ENCODE peak calls at places on chromosomes 2 and 18, in five cellular contexts. I, Z, A, B and L are unnamed samples.

GRCh38 chr2:43142921-43143438 is 83.4 kb downstream of the ZFP36L2 start:
- DNase-seq in I (no peak), Z (peak), A (peak), B (peak), L (no peak)

GRCh38 chr18:30487962-30488361 is 554.6 kb downstream of the DSC3 start:
- DNase-seq in I (no peak), Z (no peak), A (no peak), B (no peak), L (no peak)

GRCh38 chr2:3670376-3670775 is 12.4 kb downstream of the ALLC start:
- DNase-seq in I (no peak), Z (no peak), A (no peak), B (no peak), L (no peak)

GRCh38 chr18:9614401-9615279 is at the start of gene PPP4R1:
- DNase-seq in I (peak), Z (peak), A (peak), B (peak), L (peak)

GRCh38 chr2:176445831-176446433 is 176.7 kb downstream of the MTX2 start:
- DNase-seq in I (no peak), Z (no peak), A (peak), B (no peak), L (peak)

GRCh38 chr2:36964496-36965058 is 1.8 kb downstream of the STRN start:
- DNase-seq in I (no peak), Z (no peak), A (peak), B (no peak), L (no peak)

GRCh38 chr2:234414591-234414990 is 82.3 kb downstream of the ARL4C start:
- DNase-seq in I (no peak), Z (no peak), A (no peak), B (peak), L (no peak)

GRCh38 chr2:64362562-64363026 is 91.4 kb upstream of the LGALSL start:
- DNase-seq in I (no peak), Z (no peak), A (no peak), B (no peak), L (no peak)

GRCh38 chr2:189203177-189203799 is 23.7 kb upstream of the COL5A2 start:
- DNase-seq in I (no peak), Z (no peak), A (no peak), B (no peak), L (no peak)

GRCh38 chr2:215765729-215766360 is 247.5 kb downstream of the MREG start:
- DNase-seq in I (peak), Z (no peak), A (no peak), B (no peak), L (no peak)

GRCh38 chr2:120624056-120624737 is 111.5 kb upstream of the GLI2 start:
- DNase-seq in I (no peak), Z (no peak), A (no peak), B (no peak), L (no peak)

GRCh38 chr2:127811397-127811860 is 458 bp upstream of the WDR33 start:
- DNase-seq in I (no peak), Z (peak), A (peak), B (no peak), L (no peak)

GRCh38 chr18:46152436-46152807 is 48.2 kb downstream of the HAUS1 start:
- DNase-seq in I (no peak), Z (peak), A (peak), B (no peak), L (peak)

GRCh38 chr2:230068658-230069080 is at the start of gene SLC16A14:
- DNase-seq in I (peak), Z (no peak), A (peak), B (peak), L (no peak)

GRCh38 chr2:45331034-45331786 is 279.9 kb downstream of the SRBD1 start:
- DNase-seq in I (no peak), Z (no peak), A (no peak), B (no peak), L (peak)

GRCh38 chr2:156399224-156399949 is 36.8 kb upstream of the GPD2 start:
- DNase-seq in I (no peak), Z (no peak), A (peak), B (no peak), L (no peak)

GRCh38 chr18:79164696-79165095 is 95.5 kb downstream of the ATP9B start:
- DNase-seq in I (no peak), Z (no peak), A (no peak), B (no peak), L (peak)

GRCh38 chr2:235695602-235695895 is 201.7 kb downstream of the AGAP1 start:
- DNase-seq in I (no peak), Z (no peak), A (no peak), B (no peak), L (no peak)

GRCh38 chr2:233285921-233286320 is 21.7 kb upstream of the SAG start:
- DNase-seq in I (no peak), Z (no peak), A (no peak), B (no peak), L (no peak)